ENCODE peak calls at places on chromosome 14, in four cellular contexts. S is lower lobe of right lung, X is brain microvascular endothelial cell, Q is fibroblast of the aortic adventitia. K is an unnamed sample.

GRCh38 chr14:63840981-63841380 is 11.8 kb upstream of the SYNE2 start:
- DNase-seq in S (peak; percentile 61), Q (no peak), X (no peak), K (no peak)

GRCh38 chr14:38405851-38406630 is 150.1 kb upstream of the CLEC14A start:
- DNase-seq in X (peak; percentile 1), Q (peak; percentile 26), S (no peak), K (no peak)

GRCh38 chr14:23953464-23954278 is at the start of gene DHRS4:
- DNase-seq in X (peak; percentile 68), S (peak; percentile 85), Q (peak; percentile 81), K (peak; percentile 94)

GRCh38 chr14:54597795-54598443 is 31.0 kb downstream of the SAMD4A start:
- DNase-seq in S (no peak), X (no peak), Q (no peak), K (no peak)

GRCh38 chr14:95679995-95680735 is 6.1 kb upstream of the TCL1B start:
- DNase-seq in X (no peak), Q (no peak), S (no peak), K (no peak)

GRCh38 chr14:105010891-105011291 is 10.0 kb downstream of the CDCA4 start:
- DNase-seq in S (no peak), X (no peak), Q (no peak), K (no peak)

GRCh38 chr14:55388160-55388559 is 23.5 kb downstream of the ATG14 start:
- DNase-seq in X (peak; percentile 48), S (no peak), Q (no peak), K (no peak)

GRCh38 chr14:49196327-49196726 is 389.9 kb downstream of the RPS29 start:
- DNase-seq in S (no peak), Q (no peak), X (no peak), K (no peak)

GRCh38 chr14:88195676-88196075 is 127.4 kb downstream of the KCNK10 start:
- DNase-seq in X (no peak), Q (no peak), S (no peak), K (no peak)

GRCh38 chr14:105332352-105332874 is 17.9 kb downstream of the PACS2 start:
- DNase-seq in S (no peak), Q (no peak), X (no peak), K (no peak)

GRCh38 chr14:35414365-35414764 is 9.8 kb upstream of the NFKBIA start:
- DNase-seq in Q (peak; percentile 55), X (peak; percentile 44), S (no peak), K (no peak)

GRCh38 chr14:54652188-54652889 is 85.4 kb downstream of the SAMD4A start:
- DNase-seq in Q (peak; percentile 99), X (peak; percentile 98), S (peak; percentile 73), K (peak; percentile 93)

GRCh38 chr14:71856199-71856919 is 75.9 kb upstream of the RGS6 start:
- DNase-seq in S (no peak), Q (no peak), X (no peak), K (no peak)

GRCh38 chr14:32565256-32565655 is 236.2 kb downstream of the AKAP6 start:
- DNase-seq in Q (peak; percentile 2), S (no peak), X (no peak), K (no peak)

GRCh38 chr14:55221186-55221585 is 29.8 kb upstream of the DLGAP5 start:
- DNase-seq in X (peak; percentile 62), Q (peak; percentile 47), S (no peak), K (no peak)

GRCh38 chr14:65184032-65184764 is 81.9 kb upstream of the MAX start:
- DNase-seq in S (no peak), X (peak; percentile 34), Q (peak; percentile 41), K (no peak)

GRCh38 chr14:94364037-94364436 is 24.4 kb downstream of the SERPINA1 start:
- DNase-seq in Q (no peak), X (no peak), S (no peak), K (no peak)

GRCh38 chr14:67357583-67358354 is 1.8 kb downstream of the ATP6V1D start:
- DNase-seq in S (no peak), Q (no peak), X (peak; percentile 22), K (no peak)

GRCh38 chr14:90355540-90356518 is 24.1 kb upstream of the NRDE2 start:
- DNase-seq in S (no peak), Q (peak; percentile 16), X (no peak), K (no peak)

GRCh38 chr14:31936100-31936499 is 141.0 kb upstream of the ARHGAP5 start:
- DNase-seq in X (no peak), S (no peak), Q (no peak), K (no peak)

GRCh38 chr14:85532570-85532969 is 2.6 kb downstream of the FLRT2 start:
- DNase-seq in X (no peak), Q (no peak), S (no peak), K (no peak)

GRCh38 chr14:85421166-85421877 is 108.6 kb upstream of the FLRT2 start:
- DNase-seq in X (peak; percentile 66), S (no peak), Q (peak; percentile 91), K (no peak)

GRCh38 chr14:20515846-20516245 is 10.5 kb downstream of the RNASE10 start:
- DNase-seq in Q (no peak), X (no peak), S (no peak), K (no peak)
- H3K4me3 ChIP-seq in Q (no peak overlapping the region), X (no peak overlapping the region), S (no peak overlapping the region), K (no peak overlapping the region)

GRCh38 chr14:33936391-33936790 is 14.5 kb downstream of the EGLN3 start:
- DNase-seq in X (no peak), Q (no peak), S (no peak), K (no peak)

GRCh38 chr14:33941727-33942126 is 9.1 kb downstream of the EGLN3 start:
- DNase-seq in X (no peak), S (no peak), Q (no peak), K (no peak)

GRCh38 chr14:33940561-33941011 is 10.3 kb downstream of the EGLN3 start:
- DNase-seq in S (no peak), X (no peak), Q (no peak), K (no peak)

GRCh38 chr14:33934938-33935337 is 15.9 kb downstream of the EGLN3 start:
- DNase-seq in X (no peak), Q (no peak), S (no peak), K (no peak)

DNA sequence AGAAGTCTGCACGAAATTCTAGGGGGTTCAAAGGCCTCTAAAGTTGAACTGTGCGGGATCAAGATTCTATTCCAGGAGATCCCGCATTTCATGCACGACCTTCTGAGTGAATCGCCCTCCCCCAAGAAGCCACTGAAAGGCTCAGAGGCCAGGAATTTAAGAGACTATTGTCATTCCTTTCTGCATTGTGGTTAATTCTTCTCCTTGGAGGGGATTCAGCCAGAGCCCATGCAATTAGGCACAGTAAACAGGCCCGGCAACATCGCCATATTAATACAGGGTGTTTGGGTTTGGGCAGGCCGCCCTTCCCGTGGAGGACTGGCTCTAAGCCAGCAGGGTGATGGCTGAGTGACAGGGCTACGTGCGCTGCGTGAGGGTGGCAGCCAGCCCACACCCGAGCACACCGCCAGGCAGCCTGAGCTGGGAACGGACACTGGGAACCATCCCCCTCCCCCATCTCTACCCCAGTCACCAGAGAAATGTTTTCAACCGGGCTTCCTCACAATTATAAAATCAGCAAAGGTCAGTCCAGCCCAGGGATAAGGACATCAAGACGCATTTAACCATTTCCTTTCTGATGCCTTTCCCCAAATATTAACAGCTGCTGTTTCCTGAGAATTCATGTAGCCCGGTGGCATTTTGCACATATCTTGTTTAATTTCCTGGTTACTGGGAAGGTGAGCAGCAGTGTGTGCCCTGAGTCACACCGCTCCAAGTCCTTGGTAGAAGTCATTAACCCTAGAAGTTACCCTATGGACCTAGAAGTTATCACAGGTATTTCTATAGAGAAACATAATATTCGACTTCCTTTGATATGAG is 12.5 kb downstream of the EGLN3 start:
- DNase-seq in Q (no peak), X (no peak), S (no peak), K (peak; percentile 86)
- H3K4me3 ChIP-seq in Q (no peak overlapping the region), X (no peak overlapping the region), S (peak overlapping the region; percentile 20), K (no peak overlapping the region)

DNA sequence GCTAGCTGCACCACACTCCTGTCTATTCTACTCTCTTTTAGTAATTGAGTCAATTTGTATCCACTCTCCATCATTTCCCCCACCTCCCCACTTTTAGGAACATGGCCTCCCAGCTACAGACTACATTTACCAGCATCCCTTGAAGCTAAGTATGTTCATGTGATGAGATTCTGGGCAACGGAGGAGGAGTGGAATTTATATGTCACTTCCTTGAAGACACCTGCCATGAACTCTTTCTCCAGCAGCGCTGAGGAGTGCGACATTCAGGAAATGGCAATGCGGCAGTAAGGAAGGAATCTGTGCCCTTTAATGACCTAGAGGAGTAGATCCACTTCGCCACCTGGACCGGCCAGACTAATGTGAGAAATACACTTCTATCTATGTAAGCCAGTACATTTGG is 243.7 kb upstream of the DIO2 start:
- DNase-seq in X (no peak), S (no peak), Q (no peak), K (no peak)
- H3K4me3 ChIP-seq in X (no peak overlapping the region), S (no peak overlapping the region), Q (no peak overlapping the region), K (no peak overlapping the region)

DNA sequence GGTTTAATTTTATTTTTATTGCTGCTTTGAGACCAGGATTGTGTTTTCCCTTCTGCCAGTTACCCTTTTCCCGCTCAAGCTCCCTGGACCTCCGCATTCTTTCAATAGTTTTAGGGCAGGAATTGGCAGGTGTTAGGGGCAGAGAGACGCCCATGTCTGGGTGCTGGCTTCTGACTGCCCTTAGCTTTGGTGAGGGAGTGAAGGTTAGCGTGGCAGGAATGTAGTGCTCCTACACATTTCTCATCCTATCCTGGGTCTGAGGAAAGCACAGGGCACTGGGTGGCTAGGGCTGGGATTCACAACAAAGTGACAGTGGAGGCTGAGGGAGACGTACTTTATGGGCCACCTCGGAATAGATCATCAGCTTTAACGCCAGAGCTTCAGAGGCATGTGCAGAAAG is 428.0 kb downstream of the ZFP36L1 start:
- DNase-seq in S (no peak), Q (no peak), X (no peak), K (no peak)
- H3K4me3 ChIP-seq in S (no peak overlapping the region), Q (no peak overlapping the region), X (no peak overlapping the region), K (no peak overlapping the region)

GRCh38 chr14:101561145-101561896 is at the start of gene DIO3:
- DNase-seq in X (no peak), S (peak; percentile 37), Q (no peak), K (no peak)
- H3K4me3 ChIP-seq in X (no peak within 1 kb of the TSS), S (peak within 1 kb of the TSS; percentile 58), Q (no peak within 1 kb of the TSS), K (no peak within 1 kb of the TSS)

GRCh38 chr14:73741876-73742519 is 27.8 kb upstream of the PNMA1 start:
- DNase-seq in S (no peak), Q (no peak), X (no peak), K (no peak)

GRCh38 chr14:73739899-73740685 is 25.9 kb upstream of the PNMA1 start:
- DNase-seq in X (no peak), S (no peak), Q (no peak), K (no peak)

GRCh38 chr14:73739174-73739898 is 25.2 kb upstream of the PNMA1 start:
- DNase-seq in X (no peak), Q (no peak), S (no peak), K (no peak)

GRCh38 chr14:73741386-73741875 is 27.2 kb upstream of the PNMA1 start:
- DNase-seq in Q (peak; percentile 58), X (peak; percentile 55), S (peak; percentile 84), K (peak; percentile 86)

DNA sequence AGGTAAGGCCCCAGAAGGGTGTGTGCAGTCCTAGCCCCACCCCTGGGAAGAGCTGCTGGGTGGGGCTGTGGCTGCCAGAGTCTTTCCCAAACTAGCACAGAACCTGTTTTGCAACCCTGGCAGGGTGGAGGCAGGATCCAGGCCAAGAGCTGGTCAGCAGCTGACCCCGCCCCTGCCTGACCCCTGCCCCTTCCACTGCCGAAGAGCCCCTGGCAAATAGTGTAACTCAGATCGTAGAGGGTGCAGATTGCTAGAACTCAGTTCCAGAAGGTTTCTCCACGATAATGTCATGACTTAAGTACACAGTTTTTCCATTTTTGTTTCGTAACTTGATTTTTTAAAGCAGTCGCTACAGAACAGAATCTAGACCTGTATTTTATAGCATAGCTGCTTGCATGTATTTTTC is 26.7 kb upstream of the PNMA1 start:
- DNase-seq in X (no peak), S (peak; percentile 89), Q (peak; percentile 69), K (peak; percentile 82)
- H3K4me3 ChIP-seq in X (no peak overlapping the region), S (peak overlapping the region; percentile 39), Q (peak overlapping the region; percentile 44), K (no peak overlapping the region)

K was measured in aorta.